ENCODE peak calls at places on chromosomes 5 and 9, in nine cellular contexts. One of them, this sample, is unnamed.
A peak's percentile ranks its signal among the peaks of the same experiment; 100 is the strongest.

GRCh38 chr9:136975624-136976023 is 1.7 kb upstream of the PTGDS start:
- DNase-seq in fibroblast of mammary gland: no peak
- DNase-seq in heart right ventricle: peak; percentile 76
- DNase-seq in H1: no peak
- DNase-seq in aorta: no peak
- DNase-seq in SK-N-SH: no peak
- DNase-seq in NB4: peak; percentile 43
- DNase-seq in fibroblast of the aortic adventitia: no peak
- DNase-seq in lower lobe of right lung: peak; percentile 66
- DNase-seq in this sample: no peak

GRCh38 chr5:50302815-50303490 is 138.1 kb downstream of the EMB start:
- DNase-seq in fibroblast of mammary gland: peak; percentile 45
- DNase-seq in heart right ventricle: no peak
- DNase-seq in H1: no peak
- DNase-seq in aorta: no peak
- DNase-seq in SK-N-SH: no peak
- DNase-seq in NB4: no peak
- DNase-seq in fibroblast of the aortic adventitia: peak; percentile 68
- DNase-seq in lower lobe of right lung: no peak
- DNase-seq in this sample: no peak

GRCh38 chr5:17235736-17236330 is 18.4 kb downstream of the BASP1 start:
- DNase-seq in fibroblast of mammary gland: peak; percentile 85
- DNase-seq in heart right ventricle: no peak
- DNase-seq in H1: no peak
- DNase-seq in aorta: no peak
- DNase-seq in SK-N-SH: no peak
- DNase-seq in NB4: no peak
- DNase-seq in fibroblast of the aortic adventitia: peak; percentile 85
- DNase-seq in lower lobe of right lung: no peak
- DNase-seq in this sample: no peak

GRCh38 chr5:65326912-65327311 is 154.8 kb downstream of the ADAMTS6 start:
- DNase-seq in fibroblast of mammary gland: peak; percentile 65
- DNase-seq in heart right ventricle: no peak
- DNase-seq in H1: no peak
- DNase-seq in aorta: no peak
- DNase-seq in SK-N-SH: no peak
- DNase-seq in NB4: no peak
- DNase-seq in fibroblast of the aortic adventitia: peak; percentile 63
- DNase-seq in lower lobe of right lung: no peak
- DNase-seq in this sample: no peak

GRCh38 chr5:32942225-32942989 is 231.3 kb downstream of the NPR3 start:
- DNase-seq in fibroblast of mammary gland: peak; percentile 41
- DNase-seq in heart right ventricle: no peak
- DNase-seq in H1: no peak
- DNase-seq in aorta: no peak
- DNase-seq in SK-N-SH: peak; percentile 10
- DNase-seq in NB4: peak; percentile 59
- DNase-seq in fibroblast of the aortic adventitia: peak; percentile 9
- DNase-seq in lower lobe of right lung: no peak
- DNase-seq in this sample: no peak

GRCh38 chr5:20300110-20300509 is 312.1 kb upstream of the CDH18 start:
- DNase-seq in fibroblast of mammary gland: no peak
- DNase-seq in heart right ventricle: no peak
- DNase-seq in H1: no peak
- DNase-seq in aorta: no peak
- DNase-seq in SK-N-SH: no peak
- DNase-seq in NB4: no peak
- DNase-seq in fibroblast of the aortic adventitia: peak; percentile 5
- DNase-seq in lower lobe of right lung: no peak
- DNase-seq in this sample: no peak

GRCh38 chr9:108549184-108549583 is 306.6 kb downstream of the ACTL7B start:
- DNase-seq in fibroblast of mammary gland: no peak
- DNase-seq in heart right ventricle: no peak
- DNase-seq in H1: no peak
- DNase-seq in aorta: no peak
- DNase-seq in SK-N-SH: no peak
- DNase-seq in NB4: no peak
- DNase-seq in fibroblast of the aortic adventitia: no peak
- DNase-seq in lower lobe of right lung: no peak
- DNase-seq in this sample: no peak

GRCh38 chr5:99030871-99031440 is 102.1 kb upstream of the CHD1 start:
- DNase-seq in fibroblast of mammary gland: peak; percentile 24
- DNase-seq in heart right ventricle: no peak
- DNase-seq in H1: no peak
- DNase-seq in aorta: no peak
- DNase-seq in SK-N-SH: no peak
- DNase-seq in NB4: no peak
- DNase-seq in fibroblast of the aortic adventitia: peak; percentile 16
- DNase-seq in lower lobe of right lung: no peak
- DNase-seq in this sample: no peak

GRCh38 chr5:43041669-43042175 is 1.6 kb upstream of the ANXA2R start:
- DNase-seq in fibroblast of mammary gland: peak; percentile 89
- DNase-seq in heart right ventricle: peak; percentile 69
- DNase-seq in H1: no peak
- DNase-seq in aorta: peak; percentile 91
- DNase-seq in SK-N-SH: no peak
- DNase-seq in NB4: peak; percentile 84
- DNase-seq in fibroblast of the aortic adventitia: peak; percentile 91
- DNase-seq in lower lobe of right lung: peak; percentile 79
- DNase-seq in this sample: no peak

GRCh38 chr9:6068983-6069382 is 53.6 kb upstream of the RANBP6 start:
- DNase-seq in fibroblast of mammary gland: no peak
- DNase-seq in heart right ventricle: no peak
- DNase-seq in H1: no peak
- DNase-seq in aorta: no peak
- DNase-seq in SK-N-SH: no peak
- DNase-seq in NB4: peak; percentile 69
- DNase-seq in fibroblast of the aortic adventitia: no peak
- DNase-seq in lower lobe of right lung: no peak
- DNase-seq in this sample: peak; percentile 79

GRCh38 chr5:132238169-132238744 is 10.6 kb upstream of the P4HA2 start:
- DNase-seq in fibroblast of mammary gland: peak; percentile 66
- DNase-seq in heart right ventricle: peak; percentile 66
- DNase-seq in H1: no peak
- DNase-seq in aorta: peak; percentile 89
- DNase-seq in SK-N-SH: peak; percentile 71
- DNase-seq in NB4: peak; percentile 67
- DNase-seq in fibroblast of the aortic adventitia: peak; percentile 76
- DNase-seq in lower lobe of right lung: peak; percentile 71
- DNase-seq in this sample: peak; percentile 71

GRCh38 chr9:9778293-9778692 is 834.5 kb downstream of the PTPRD start:
- DNase-seq in fibroblast of mammary gland: no peak
- DNase-seq in heart right ventricle: no peak
- DNase-seq in H1: no peak
- DNase-seq in aorta: no peak
- DNase-seq in SK-N-SH: no peak
- DNase-seq in NB4: no peak
- DNase-seq in fibroblast of the aortic adventitia: no peak
- DNase-seq in lower lobe of right lung: no peak
- DNase-seq in this sample: no peak
- H3K4me3 ChIP-seq in fibroblast of mammary gland: no peak overlapping the region
- H3K4me3 ChIP-seq in heart right ventricle: no peak overlapping the region
- H3K4me3 ChIP-seq in H1: no peak overlapping the region
- H3K4me3 ChIP-seq in aorta: no peak overlapping the region
- H3K4me3 ChIP-seq in SK-N-SH: no peak overlapping the region
- H3K4me3 ChIP-seq in NB4: no peak overlapping the region
- H3K4me3 ChIP-seq in fibroblast of the aortic adventitia: no peak overlapping the region
- H3K4me3 ChIP-seq in lower lobe of right lung: no peak overlapping the region
- H3K4me3 ChIP-seq in this sample: no peak overlapping the region

GRCh38 chr5:53571403-53571802 is 11.0 kb downstream of the NDUFS4 start:
- DNase-seq in fibroblast of mammary gland: no peak
- DNase-seq in heart right ventricle: no peak
- DNase-seq in H1: no peak
- DNase-seq in aorta: no peak
- DNase-seq in SK-N-SH: no peak
- DNase-seq in NB4: no peak
- DNase-seq in fibroblast of the aortic adventitia: no peak
- DNase-seq in lower lobe of right lung: no peak
- DNase-seq in this sample: no peak
- H3K4me3 ChIP-seq in fibroblast of mammary gland: no peak overlapping the region
- H3K4me3 ChIP-seq in heart right ventricle: no peak overlapping the region
- H3K4me3 ChIP-seq in H1: no peak overlapping the region
- H3K4me3 ChIP-seq in aorta: no peak overlapping the region
- H3K4me3 ChIP-seq in SK-N-SH: no peak overlapping the region
- H3K4me3 ChIP-seq in NB4: no peak overlapping the region
- H3K4me3 ChIP-seq in fibroblast of the aortic adventitia: no peak overlapping the region
- H3K4me3 ChIP-seq in lower lobe of right lung: no peak overlapping the region
- H3K4me3 ChIP-seq in this sample: no peak overlapping the region

DNA sequence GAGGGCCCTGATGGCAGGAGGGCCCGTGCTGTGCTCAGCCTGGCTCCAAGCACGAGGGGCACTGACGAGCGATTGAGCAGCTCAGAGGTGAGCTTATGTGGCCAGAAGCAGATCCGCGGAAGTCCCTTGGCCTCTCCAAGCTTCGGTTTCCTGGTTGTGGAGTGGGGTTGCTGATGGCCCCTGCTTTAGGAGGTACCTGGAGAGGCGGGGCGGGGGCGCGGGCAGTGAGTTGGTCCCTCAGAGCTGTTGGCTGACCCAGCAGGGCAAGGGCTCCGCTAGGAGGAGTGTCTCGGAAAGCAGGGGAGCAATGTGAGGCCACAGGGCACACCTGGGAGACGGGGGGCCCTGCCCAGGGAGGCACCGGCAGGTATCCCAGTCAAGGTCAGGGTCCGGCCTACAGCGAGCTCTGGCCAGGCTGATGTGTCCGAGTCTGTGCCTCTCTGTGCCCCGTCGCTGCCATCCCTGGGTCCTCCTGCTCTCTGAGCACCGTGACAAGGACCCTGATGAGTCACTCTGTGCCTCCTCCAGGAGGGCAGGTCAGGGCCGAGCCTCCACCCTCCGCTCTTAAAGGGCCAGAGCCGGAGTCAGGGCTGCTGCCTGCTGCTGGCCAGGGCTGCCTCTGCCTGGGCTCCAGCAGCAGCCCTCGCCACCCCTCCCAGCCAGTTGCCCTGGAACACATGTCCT is 14.8 kb downstream of the NCS1 start:
- DNase-seq in fibroblast of mammary gland: peak; percentile 52
- DNase-seq in heart right ventricle: no peak
- DNase-seq in H1: peak; percentile 39
- DNase-seq in aorta: peak; percentile 89
- DNase-seq in SK-N-SH: peak; percentile 69
- DNase-seq in NB4: peak; percentile 77
- DNase-seq in fibroblast of the aortic adventitia: peak; percentile 43
- DNase-seq in lower lobe of right lung: peak; percentile 58
- DNase-seq in this sample: no peak
- H3K4me3 ChIP-seq in fibroblast of mammary gland: no peak overlapping the region
- H3K4me3 ChIP-seq in heart right ventricle: peak overlapping the region; percentile 31
- H3K4me3 ChIP-seq in H1: no peak overlapping the region
- H3K4me3 ChIP-seq in aorta: no peak overlapping the region
- H3K4me3 ChIP-seq in SK-N-SH: peak overlapping the region; percentile 7
- H3K4me3 ChIP-seq in NB4: no peak overlapping the region
- H3K4me3 ChIP-seq in fibroblast of the aortic adventitia: peak overlapping the region; percentile 28
- H3K4me3 ChIP-seq in lower lobe of right lung: no peak overlapping the region
- H3K4me3 ChIP-seq in this sample: no peak overlapping the region

GRCh38 chr5:171379961-171380360 is 7.7 kb upstream of the NPM1 start:
- DNase-seq in fibroblast of mammary gland: no peak
- DNase-seq in heart right ventricle: no peak
- DNase-seq in H1: no peak
- DNase-seq in aorta: peak; percentile 72
- DNase-seq in SK-N-SH: no peak
- DNase-seq in NB4: no peak
- DNase-seq in fibroblast of the aortic adventitia: no peak
- DNase-seq in lower lobe of right lung: peak; percentile 15
- DNase-seq in this sample: no peak
- H3K4me3 ChIP-seq in fibroblast of mammary gland: no peak overlapping the region
- H3K4me3 ChIP-seq in heart right ventricle: no peak overlapping the region
- H3K4me3 ChIP-seq in H1: no peak overlapping the region
- H3K4me3 ChIP-seq in aorta: no peak overlapping the region
- H3K4me3 ChIP-seq in SK-N-SH: no peak overlapping the region
- H3K4me3 ChIP-seq in NB4: no peak overlapping the region
- H3K4me3 ChIP-seq in fibroblast of the aortic adventitia: no peak overlapping the region
- H3K4me3 ChIP-seq in lower lobe of right lung: no peak overlapping the region
- H3K4me3 ChIP-seq in this sample: no peak overlapping the region

GRCh38 chr9:125970340-125970739 is 223.2 kb downstream of the PBX3 start:
- DNase-seq in fibroblast of mammary gland: no peak
- DNase-seq in heart right ventricle: no peak
- DNase-seq in H1: no peak
- DNase-seq in aorta: no peak
- DNase-seq in SK-N-SH: no peak
- DNase-seq in NB4: no peak
- DNase-seq in fibroblast of the aortic adventitia: no peak
- DNase-seq in lower lobe of right lung: no peak
- DNase-seq in this sample: no peak

GRCh38 chr9:125971050-125971449 is 223.9 kb downstream of the PBX3 start:
- DNase-seq in fibroblast of mammary gland: no peak
- DNase-seq in heart right ventricle: no peak
- DNase-seq in H1: no peak
- DNase-seq in aorta: no peak
- DNase-seq in SK-N-SH: no peak
- DNase-seq in NB4: no peak
- DNase-seq in fibroblast of the aortic adventitia: no peak
- DNase-seq in lower lobe of right lung: no peak
- DNase-seq in this sample: no peak

GRCh38 chr9:125969868-125970267 is 222.7 kb downstream of the PBX3 start:
- DNase-seq in fibroblast of mammary gland: no peak
- DNase-seq in heart right ventricle: no peak
- DNase-seq in H1: no peak
- DNase-seq in aorta: no peak
- DNase-seq in SK-N-SH: no peak
- DNase-seq in NB4: no peak
- DNase-seq in fibroblast of the aortic adventitia: no peak
- DNase-seq in lower lobe of right lung: no peak
- DNase-seq in this sample: no peak

GRCh38 chr9:125968975-125969374 is 221.8 kb downstream of the PBX3 start:
- DNase-seq in fibroblast of mammary gland: peak; percentile 4
- DNase-seq in heart right ventricle: no peak
- DNase-seq in H1: no peak
- DNase-seq in aorta: no peak
- DNase-seq in SK-N-SH: no peak
- DNase-seq in NB4: no peak
- DNase-seq in fibroblast of the aortic adventitia: no peak
- DNase-seq in lower lobe of right lung: no peak
- DNase-seq in this sample: no peak

GRCh38 chr9:125969462-125969861 is 222.3 kb downstream of the PBX3 start:
- DNase-seq in fibroblast of mammary gland: no peak
- DNase-seq in heart right ventricle: no peak
- DNase-seq in H1: no peak
- DNase-seq in aorta: no peak
- DNase-seq in SK-N-SH: no peak
- DNase-seq in NB4: no peak
- DNase-seq in fibroblast of the aortic adventitia: no peak
- DNase-seq in lower lobe of right lung: no peak
- DNase-seq in this sample: no peak
- H3K4me3 ChIP-seq in fibroblast of mammary gland: no peak overlapping the region
- H3K4me3 ChIP-seq in heart right ventricle: no peak overlapping the region
- H3K4me3 ChIP-seq in H1: no peak overlapping the region
- H3K4me3 ChIP-seq in aorta: no peak overlapping the region
- H3K4me3 ChIP-seq in SK-N-SH: no peak overlapping the region
- H3K4me3 ChIP-seq in NB4: no peak overlapping the region
- H3K4me3 ChIP-seq in fibroblast of the aortic adventitia: no peak overlapping the region
- H3K4me3 ChIP-seq in lower lobe of right lung: no peak overlapping the region
- H3K4me3 ChIP-seq in this sample: no peak overlapping the region

GRCh38 chr5:128472032-128472431 is 66.0 kb downstream of the FBN2 start:
- DNase-seq in fibroblast of mammary gland: no peak
- DNase-seq in heart right ventricle: no peak
- DNase-seq in H1: no peak
- DNase-seq in aorta: no peak
- DNase-seq in SK-N-SH: no peak
- DNase-seq in NB4: peak; percentile 2
- DNase-seq in fibroblast of the aortic adventitia: no peak
- DNase-seq in lower lobe of right lung: no peak
- DNase-seq in this sample: no peak
- H3K4me3 ChIP-seq in fibroblast of mammary gland: no peak overlapping the region
- H3K4me3 ChIP-seq in heart right ventricle: no peak overlapping the region
- H3K4me3 ChIP-seq in H1: no peak overlapping the region
- H3K4me3 ChIP-seq in aorta: no peak overlapping the region
- H3K4me3 ChIP-seq in SK-N-SH: no peak overlapping the region
- H3K4me3 ChIP-seq in NB4: no peak overlapping the region
- H3K4me3 ChIP-seq in fibroblast of the aortic adventitia: no peak overlapping the region
- H3K4me3 ChIP-seq in lower lobe of right lung: no peak overlapping the region
- H3K4me3 ChIP-seq in this sample: no peak overlapping the region

GRCh38 chr9:94639996-94640376 is 668 bp upstream of the FBP1 start:
- DNase-seq in fibroblast of mammary gland: no peak
- DNase-seq in heart right ventricle: no peak
- DNase-seq in H1: peak; percentile 58
- DNase-seq in aorta: peak; percentile 66
- DNase-seq in SK-N-SH: no peak
- DNase-seq in NB4: no peak
- DNase-seq in fibroblast of the aortic adventitia: no peak
- DNase-seq in lower lobe of right lung: no peak
- DNase-seq in this sample: no peak
- H3K4me3 ChIP-seq in fibroblast of mammary gland: no peak overlapping the region
- H3K4me3 ChIP-seq in heart right ventricle: peak overlapping the region; percentile 62
- H3K4me3 ChIP-seq in H1: peak overlapping the region; percentile 63
- H3K4me3 ChIP-seq in aorta: no peak overlapping the region
- H3K4me3 ChIP-seq in SK-N-SH: no peak overlapping the region
- H3K4me3 ChIP-seq in NB4: peak overlapping the region; percentile 32
- H3K4me3 ChIP-seq in fibroblast of the aortic adventitia: no peak overlapping the region
- H3K4me3 ChIP-seq in lower lobe of right lung: peak overlapping the region; percentile 82
- H3K4me3 ChIP-seq in this sample: no peak overlapping the region

This sample was measured in CD4-positive, CD25-positive, alpha-beta regulatory T cell.